ENCODE peak calls at places on chromosomes 16 and 17, in nine cellular contexts. One of them, this sample, is unnamed.

GRCh38 chr17:40475234-40476210 is 25.9 kb downstream of the TNS4 start:
- DNase-seq in naive thymus-derived CD4-positive, alpha-beta T cell: no peak
- DNase-seq in lower leg skin: no peak
- DNase-seq in hepatocyte: no peak
- DNase-seq in AG04449: no peak
- DNase-seq in mucosa of descending colon: no peak
- DNase-seq in fibroblast of lung: no peak
- DNase-seq in lung: no peak
- DNase-seq in adrenal gland: no peak
- DNase-seq in this sample: no peak

GRCh38 chr16:54240180-54241125 is 46.1 kb downstream of the IRX3 start:
- DNase-seq in AG04449: no peak
- DNase-seq in mucosa of descending colon: no peak
- DNase-seq in lung: no peak
- DNase-seq in adrenal gland: no peak
- DNase-seq in lower leg skin: no peak
- DNase-seq in hepatocyte: no peak
- DNase-seq in naive thymus-derived CD4-positive, alpha-beta T cell: no peak
- DNase-seq in fibroblast of lung: no peak
- DNase-seq in this sample: peak; percentile 83

GRCh38 chr16:53056528-53056881 is 1.7 kb downstream of the CHD9 start:
- DNase-seq in naive thymus-derived CD4-positive, alpha-beta T cell: no peak
- DNase-seq in fibroblast of lung: peak; percentile 42
- DNase-seq in AG04449: no peak
- DNase-seq in adrenal gland: peak; percentile 49
- DNase-seq in mucosa of descending colon: no peak
- DNase-seq in lower leg skin: no peak
- DNase-seq in lung: no peak
- DNase-seq in hepatocyte: no peak
- DNase-seq in this sample: peak; percentile 84

GRCh38 chr16:72537684-72538083 is 365.7 kb upstream of the PMFBP1 start:
- DNase-seq in lung: no peak
- DNase-seq in lower leg skin: no peak
- DNase-seq in AG04449: no peak
- DNase-seq in naive thymus-derived CD4-positive, alpha-beta T cell: no peak
- DNase-seq in hepatocyte: no peak
- DNase-seq in mucosa of descending colon: no peak
- DNase-seq in fibroblast of lung: peak; percentile 46
- DNase-seq in adrenal gland: no peak
- DNase-seq in this sample: peak; percentile 68

GRCh38 chr16:66427036-66427446 is at the start of gene BEAN1:
- DNase-seq in hepatocyte: peak; percentile 67
- DNase-seq in lower leg skin: no peak
- DNase-seq in fibroblast of lung: no peak
- DNase-seq in adrenal gland: no peak
- DNase-seq in lung: no peak
- DNase-seq in AG04449: no peak
- DNase-seq in naive thymus-derived CD4-positive, alpha-beta T cell: no peak
- DNase-seq in mucosa of descending colon: peak; percentile 43
- DNase-seq in this sample: no peak

GRCh38 chr17:60971515-60972369 is 294.1 kb downstream of the BCAS3 start:
- DNase-seq in hepatocyte: peak; percentile 65
- DNase-seq in mucosa of descending colon: no peak
- DNase-seq in naive thymus-derived CD4-positive, alpha-beta T cell: peak; percentile 15
- DNase-seq in AG04449: peak; percentile 14
- DNase-seq in lower leg skin: no peak
- DNase-seq in adrenal gland: peak; percentile 18
- DNase-seq in fibroblast of lung: peak; percentile 83
- DNase-seq in lung: no peak
- DNase-seq in this sample: peak; percentile 70

GRCh38 chr17:27647755-27648154 is 16.8 kb downstream of the LGALS9 start:
- DNase-seq in AG04449: no peak
- DNase-seq in naive thymus-derived CD4-positive, alpha-beta T cell: no peak
- DNase-seq in fibroblast of lung: no peak
- DNase-seq in hepatocyte: peak; percentile 23
- DNase-seq in lung: no peak
- DNase-seq in mucosa of descending colon: peak; percentile 83
- DNase-seq in lower leg skin: no peak
- DNase-seq in adrenal gland: no peak
- DNase-seq in this sample: no peak

GRCh38 chr17:66865151-66865550 is 30.2 kb downstream of the CACNG5 start:
- DNase-seq in lower leg skin: no peak
- DNase-seq in mucosa of descending colon: no peak
- DNase-seq in hepatocyte: no peak
- DNase-seq in naive thymus-derived CD4-positive, alpha-beta T cell: no peak
- DNase-seq in lung: no peak
- DNase-seq in adrenal gland: no peak
- DNase-seq in AG04449: no peak
- DNase-seq in fibroblast of lung: peak; percentile 11
- DNase-seq in this sample: no peak

GRCh38 chr17:4678448-4679026 is 25.4 kb downstream of the PELP1 start:
- DNase-seq in mucosa of descending colon: no peak
- DNase-seq in hepatocyte: peak; percentile 33
- DNase-seq in fibroblast of lung: peak; percentile 66
- DNase-seq in adrenal gland: no peak
- DNase-seq in lower leg skin: no peak
- DNase-seq in naive thymus-derived CD4-positive, alpha-beta T cell: no peak
- DNase-seq in AG04449: peak; percentile 66
- DNase-seq in lung: no peak
- DNase-seq in this sample: peak; percentile 77

GRCh38 chr16:2007081-2007836 is 2.4 kb downstream of the ZNF598 start:
- DNase-seq in AG04449: no peak
- DNase-seq in fibroblast of lung: no peak
- DNase-seq in mucosa of descending colon: peak; percentile 40
- DNase-seq in hepatocyte: no peak
- DNase-seq in naive thymus-derived CD4-positive, alpha-beta T cell: no peak
- DNase-seq in lower leg skin: no peak
- DNase-seq in adrenal gland: no peak
- DNase-seq in lung: no peak
- DNase-seq in this sample: no peak

GRCh38 chr16:2008009-2008526 is 1.6 kb downstream of the ZNF598 start:
- DNase-seq in lung: no peak
- DNase-seq in fibroblast of lung: peak; percentile 64
- DNase-seq in hepatocyte: no peak
- DNase-seq in naive thymus-derived CD4-positive, alpha-beta T cell: no peak
- DNase-seq in adrenal gland: no peak
- DNase-seq in lower leg skin: peak; percentile 69
- DNase-seq in AG04449: no peak
- DNase-seq in mucosa of descending colon: peak; percentile 70
- DNase-seq in this sample: peak; percentile 80

GRCh38 chr16:2009302-2009711 is 314 bp downstream of the ZNF598 start:
- DNase-seq in AG04449: no peak
- DNase-seq in adrenal gland: no peak
- DNase-seq in hepatocyte: peak; percentile 53
- DNase-seq in mucosa of descending colon: peak; percentile 75
- DNase-seq in lung: no peak
- DNase-seq in fibroblast of lung: no peak
- DNase-seq in lower leg skin: no peak
- DNase-seq in naive thymus-derived CD4-positive, alpha-beta T cell: no peak
- DNase-seq in this sample: no peak

GRCh38 chr16:2008631-2009301 is 855 bp downstream of the ZNF598 start:
- DNase-seq in hepatocyte: no peak
- DNase-seq in lower leg skin: no peak
- DNase-seq in fibroblast of lung: peak; percentile 59
- DNase-seq in naive thymus-derived CD4-positive, alpha-beta T cell: no peak
- DNase-seq in mucosa of descending colon: peak; percentile 58
- DNase-seq in lung: no peak
- DNase-seq in AG04449: no peak
- DNase-seq in adrenal gland: no peak
- DNase-seq in this sample: peak; percentile 61

GRCh38 chr16:2009791-2010510 is at the start of gene ZNF598:
- DNase-seq in naive thymus-derived CD4-positive, alpha-beta T cell: peak; percentile 73
- DNase-seq in AG04449: no peak
- DNase-seq in hepatocyte: peak; percentile 96
- DNase-seq in adrenal gland: peak; percentile 79
- DNase-seq in lung: peak; percentile 70
- DNase-seq in mucosa of descending colon: peak; percentile 90
- DNase-seq in fibroblast of lung: peak; percentile 88
- DNase-seq in lower leg skin: peak; percentile 31
- DNase-seq in this sample: peak; percentile 78
- H3K4me3 ChIP-seq in naive thymus-derived CD4-positive, alpha-beta T cell: peak within 1 kb of the TSS; percentile 77
- H3K4me3 ChIP-seq in AG04449: peak within 1 kb of the TSS; percentile 83
- H3K4me3 ChIP-seq in hepatocyte: peak within 1 kb of the TSS; percentile 93
- H3K4me3 ChIP-seq in adrenal gland: peak within 1 kb of the TSS; percentile 77
- H3K4me3 ChIP-seq in lung: peak within 1 kb of the TSS; percentile 83
- H3K4me3 ChIP-seq in mucosa of descending colon: peak within 1 kb of the TSS; percentile 95
- H3K4me3 ChIP-seq in fibroblast of lung: peak within 1 kb of the TSS; percentile 79
- H3K4me3 ChIP-seq in lower leg skin: peak within 1 kb of the TSS; percentile 87
- H3K4me3 ChIP-seq in this sample: peak within 1 kb of the TSS; percentile 96

DNA sequence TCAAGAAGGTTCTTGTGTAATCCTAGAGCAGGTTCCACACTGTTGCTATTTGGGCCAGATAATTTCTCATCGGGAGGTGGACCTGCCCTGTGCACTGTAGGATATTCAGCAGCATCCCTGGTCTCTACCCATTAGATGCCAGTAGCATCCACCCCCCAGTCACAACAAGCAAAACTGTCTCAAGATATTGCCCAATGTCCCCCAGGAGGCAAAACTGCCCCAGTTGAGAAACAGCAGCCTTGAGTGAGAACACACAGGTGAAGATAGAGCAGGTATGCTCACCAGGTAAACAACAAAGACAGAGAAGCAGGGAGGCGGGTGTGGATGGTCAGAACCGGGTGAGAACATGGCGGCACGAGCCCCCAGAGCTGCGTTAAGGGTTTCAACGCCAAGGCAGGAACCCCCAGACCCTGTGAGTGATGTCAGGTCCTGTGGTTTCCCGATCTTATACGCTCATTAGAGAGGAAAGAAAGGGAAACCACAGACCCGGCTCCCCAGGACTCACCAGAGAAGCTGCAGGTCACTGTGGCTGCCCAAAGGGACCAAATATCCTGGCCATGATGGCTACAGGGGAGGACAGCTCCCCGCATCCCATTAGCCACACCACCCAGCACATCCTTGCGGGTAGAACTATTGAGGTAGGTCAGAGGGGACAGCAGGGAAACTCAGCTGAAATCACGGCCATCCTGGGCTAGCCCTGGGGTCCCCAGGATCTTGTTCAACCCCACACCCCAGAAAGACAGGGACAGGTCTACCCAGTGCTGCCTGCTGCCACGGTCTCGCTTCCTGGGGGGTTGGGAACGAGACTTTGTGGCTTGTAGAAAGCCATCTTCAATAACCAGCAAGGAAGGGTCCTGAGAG is 21.2 kb downstream of the CDC42EP4 start:
- DNase-seq in lower leg skin: no peak
- DNase-seq in mucosa of descending colon: no peak
- DNase-seq in adrenal gland: no peak
- DNase-seq in hepatocyte: no peak
- DNase-seq in AG04449: no peak
- DNase-seq in naive thymus-derived CD4-positive, alpha-beta T cell: no peak
- DNase-seq in fibroblast of lung: no peak
- DNase-seq in lung: no peak
- DNase-seq in this sample: no peak
- H3K4me3 ChIP-seq in lower leg skin: no peak overlapping the region
- H3K4me3 ChIP-seq in mucosa of descending colon: no peak overlapping the region
- H3K4me3 ChIP-seq in adrenal gland: no peak overlapping the region
- H3K4me3 ChIP-seq in hepatocyte: no peak overlapping the region
- H3K4me3 ChIP-seq in AG04449: no peak overlapping the region
- H3K4me3 ChIP-seq in naive thymus-derived CD4-positive, alpha-beta T cell: no peak overlapping the region
- H3K4me3 ChIP-seq in fibroblast of lung: no peak overlapping the region
- H3K4me3 ChIP-seq in lung: no peak overlapping the region
- H3K4me3 ChIP-seq in this sample: no peak overlapping the region

GRCh38 chr17:47848198-47848513 is 2.8 kb downstream of the SP6 start:
- DNase-seq in fibroblast of lung: no peak
- DNase-seq in AG04449: no peak
- DNase-seq in naive thymus-derived CD4-positive, alpha-beta T cell: no peak
- DNase-seq in hepatocyte: no peak
- DNase-seq in lung: no peak
- DNase-seq in lower leg skin: no peak
- DNase-seq in mucosa of descending colon: no peak
- DNase-seq in adrenal gland: no peak
- DNase-seq in this sample: no peak

GRCh38 chr17:47851764-47852112 is 775 bp upstream of the SP6 start:
- DNase-seq in naive thymus-derived CD4-positive, alpha-beta T cell: no peak
- DNase-seq in lung: no peak
- DNase-seq in AG04449: no peak
- DNase-seq in mucosa of descending colon: no peak
- DNase-seq in fibroblast of lung: no peak
- DNase-seq in adrenal gland: no peak
- DNase-seq in lower leg skin: no peak
- DNase-seq in hepatocyte: no peak
- DNase-seq in this sample: no peak

GRCh38 chr17:47850692-47851573 is at the start of gene SP6:
- DNase-seq in adrenal gland: peak; percentile 89
- DNase-seq in lower leg skin: peak; percentile 34
- DNase-seq in AG04449: no peak
- DNase-seq in mucosa of descending colon: peak; percentile 91
- DNase-seq in naive thymus-derived CD4-positive, alpha-beta T cell: peak; percentile 31
- DNase-seq in fibroblast of lung: peak; percentile 14
- DNase-seq in hepatocyte: peak; percentile 94
- DNase-seq in lung: peak; percentile 81
- DNase-seq in this sample: peak; percentile 36

GRCh38 chr17:47852113-47852949 is 1.4 kb upstream of the SP6 start:
- DNase-seq in lung: no peak
- DNase-seq in adrenal gland: no peak
- DNase-seq in hepatocyte: no peak
- DNase-seq in AG04449: no peak
- DNase-seq in mucosa of descending colon: no peak
- DNase-seq in lower leg skin: no peak
- DNase-seq in naive thymus-derived CD4-positive, alpha-beta T cell: no peak
- DNase-seq in fibroblast of lung: no peak
- DNase-seq in this sample: peak; percentile 24

GRCh38 chr17:47850373-47850691 is 631 bp downstream of the SP6 start:
- DNase-seq in mucosa of descending colon: no peak
- DNase-seq in hepatocyte: no peak
- DNase-seq in fibroblast of lung: no peak
- DNase-seq in AG04449: no peak
- DNase-seq in adrenal gland: no peak
- DNase-seq in naive thymus-derived CD4-positive, alpha-beta T cell: no peak
- DNase-seq in lower leg skin: no peak
- DNase-seq in lung: no peak
- DNase-seq in this sample: no peak
- H3K4me3 ChIP-seq in mucosa of descending colon: no peak overlapping the region
- H3K4me3 ChIP-seq in hepatocyte: no peak overlapping the region
- H3K4me3 ChIP-seq in fibroblast of lung: no peak overlapping the region
- H3K4me3 ChIP-seq in AG04449: no peak overlapping the region
- H3K4me3 ChIP-seq in adrenal gland: no peak overlapping the region
- H3K4me3 ChIP-seq in naive thymus-derived CD4-positive, alpha-beta T cell: peak overlapping the region; percentile 20
- H3K4me3 ChIP-seq in lower leg skin: peak overlapping the region; percentile 21
- H3K4me3 ChIP-seq in lung: no peak overlapping the region
- H3K4me3 ChIP-seq in this sample: no peak overlapping the region

GRCh38 chr17:58158181-58158580 is 8.6 kb upstream of the OR4D2 start:
- DNase-seq in adrenal gland: no peak
- DNase-seq in lower leg skin: no peak
- DNase-seq in AG04449: no peak
- DNase-seq in naive thymus-derived CD4-positive, alpha-beta T cell: no peak
- DNase-seq in hepatocyte: no peak
- DNase-seq in mucosa of descending colon: no peak
- DNase-seq in fibroblast of lung: no peak
- DNase-seq in lung: no peak
- DNase-seq in this sample: no peak

GRCh38 chr17:58161566-58161965 is 5.2 kb upstream of the OR4D2 start:
- DNase-seq in lung: no peak
- DNase-seq in naive thymus-derived CD4-positive, alpha-beta T cell: no peak
- DNase-seq in mucosa of descending colon: no peak
- DNase-seq in lower leg skin: no peak
- DNase-seq in hepatocyte: no peak
- DNase-seq in adrenal gland: no peak
- DNase-seq in AG04449: no peak
- DNase-seq in fibroblast of lung: no peak
- DNase-seq in this sample: no peak

GRCh38 chr17:58153046-58153445 is 4.9 kb downstream of the OR4D1 start:
- DNase-seq in lung: no peak
- DNase-seq in mucosa of descending colon: no peak
- DNase-seq in AG04449: no peak
- DNase-seq in lower leg skin: no peak
- DNase-seq in fibroblast of lung: no peak
- DNase-seq in adrenal gland: no peak
- DNase-seq in hepatocyte: no peak
- DNase-seq in naive thymus-derived CD4-positive, alpha-beta T cell: peak; percentile 84
- DNase-seq in this sample: no peak

GRCh38 chr17:58156839-58157803 is 8.9 kb downstream of the OR4D1 start:
- DNase-seq in naive thymus-derived CD4-positive, alpha-beta T cell: peak; percentile 61
- DNase-seq in fibroblast of lung: no peak
- DNase-seq in AG04449: no peak
- DNase-seq in lung: no peak
- DNase-seq in adrenal gland: peak; percentile 8
- DNase-seq in hepatocyte: peak; percentile 12
- DNase-seq in mucosa of descending colon: peak; percentile 46
- DNase-seq in lower leg skin: no peak
- DNase-seq in this sample: no peak
- H3K4me3 ChIP-seq in naive thymus-derived CD4-positive, alpha-beta T cell: peak overlapping the region; percentile 56
- H3K4me3 ChIP-seq in fibroblast of lung: no peak overlapping the region
- H3K4me3 ChIP-seq in AG04449: peak overlapping the region; percentile 15
- H3K4me3 ChIP-seq in lung: peak overlapping the region; percentile 45
- H3K4me3 ChIP-seq in adrenal gland: peak overlapping the region; percentile 3
- H3K4me3 ChIP-seq in hepatocyte: peak overlapping the region; percentile 10
- H3K4me3 ChIP-seq in mucosa of descending colon: no peak overlapping the region
- H3K4me3 ChIP-seq in lower leg skin: no peak overlapping the region
- H3K4me3 ChIP-seq in this sample: peak overlapping the region; percentile 9

This sample was measured in fibroblast of the aortic adventitia.